ENCODE peak calls at places on chromosomes 3 and 15, in six cellular contexts. One of them, this sample, is unnamed.

GRCh38 chr3:57120040-57120802 is 44.9 kb downstream of the IL17RD start:
- DNase-seq in GM23248: no peak
- DNase-seq in HCT116: no peak
- DNase-seq in MM.1S: no peak
- DNase-seq in GM23338: no peak
- DNase-seq in neural progenitor cell: no peak
- DNase-seq in this sample: no peak

GRCh38 chr3:55750525-55750924 is 263.4 kb upstream of the WNT5A start:
- DNase-seq in GM23248: peak
- DNase-seq in HCT116: no peak
- DNase-seq in MM.1S: no peak
- DNase-seq in GM23338: no peak
- DNase-seq in neural progenitor cell: no peak
- DNase-seq in this sample: no peak

GRCh38 chr3:196654691-196655090 is 15.2 kb downstream of the NRROS start:
- DNase-seq in GM23248: no peak
- DNase-seq in HCT116: no peak
- DNase-seq in MM.1S: no peak
- DNase-seq in GM23338: no peak
- DNase-seq in neural progenitor cell: no peak
- DNase-seq in this sample: no peak

GRCh38 chr3:24254649-24255048 is 240.0 kb downstream of the THRB start:
- DNase-seq in GM23248: peak
- DNase-seq in HCT116: no peak
- DNase-seq in MM.1S: no peak
- DNase-seq in GM23338: no peak
- DNase-seq in neural progenitor cell: no peak
- DNase-seq in this sample: no peak

GRCh38 chr3:112908252-112908651 is 61.6 kb upstream of the CD200R1L start:
- DNase-seq in GM23248: no peak
- DNase-seq in HCT116: no peak
- DNase-seq in MM.1S: peak
- DNase-seq in GM23338: no peak
- DNase-seq in neural progenitor cell: no peak
- DNase-seq in this sample: no peak

GRCh38 chr15:42141246-42141645 is 15.2 kb downstream of the PLA2G4F start:
- DNase-seq in GM23248: no peak
- DNase-seq in HCT116: no peak
- DNase-seq in MM.1S: no peak
- DNase-seq in GM23338: no peak
- DNase-seq in neural progenitor cell: no peak
- DNase-seq in this sample: no peak

GRCh38 chr15:86362556-86362955 is 282.9 kb downstream of the AGBL1 start:
- DNase-seq in GM23248: no peak
- DNase-seq in HCT116: no peak
- DNase-seq in MM.1S: no peak
- DNase-seq in GM23338: no peak
- DNase-seq in neural progenitor cell: no peak
- DNase-seq in this sample: peak

GRCh38 chr3:102114264-102114979 is 265.1 kb downstream of the NFKBIZ start:
- DNase-seq in GM23248: no peak
- DNase-seq in HCT116: no peak
- DNase-seq in MM.1S: no peak
- DNase-seq in GM23338: no peak
- DNase-seq in neural progenitor cell: no peak
- DNase-seq in this sample: no peak

GRCh38 chr3:141959531-141959920 is 83.1 kb downstream of the ATP1B3 start:
- DNase-seq in GM23248: no peak
- DNase-seq in HCT116: peak
- DNase-seq in MM.1S: no peak
- DNase-seq in GM23338: no peak
- DNase-seq in neural progenitor cell: no peak
- DNase-seq in this sample: no peak
- H2AFZ ChIP-seq in GM23248: peak
- H2AFZ ChIP-seq in HCT116: no peak
- H2AFZ ChIP-seq in MM.1S: no peak
- H2AFZ ChIP-seq in GM23338: no peak
- H2AFZ ChIP-seq in neural progenitor cell: no peak
- H2AFZ ChIP-seq in this sample: no peak

DNA sequence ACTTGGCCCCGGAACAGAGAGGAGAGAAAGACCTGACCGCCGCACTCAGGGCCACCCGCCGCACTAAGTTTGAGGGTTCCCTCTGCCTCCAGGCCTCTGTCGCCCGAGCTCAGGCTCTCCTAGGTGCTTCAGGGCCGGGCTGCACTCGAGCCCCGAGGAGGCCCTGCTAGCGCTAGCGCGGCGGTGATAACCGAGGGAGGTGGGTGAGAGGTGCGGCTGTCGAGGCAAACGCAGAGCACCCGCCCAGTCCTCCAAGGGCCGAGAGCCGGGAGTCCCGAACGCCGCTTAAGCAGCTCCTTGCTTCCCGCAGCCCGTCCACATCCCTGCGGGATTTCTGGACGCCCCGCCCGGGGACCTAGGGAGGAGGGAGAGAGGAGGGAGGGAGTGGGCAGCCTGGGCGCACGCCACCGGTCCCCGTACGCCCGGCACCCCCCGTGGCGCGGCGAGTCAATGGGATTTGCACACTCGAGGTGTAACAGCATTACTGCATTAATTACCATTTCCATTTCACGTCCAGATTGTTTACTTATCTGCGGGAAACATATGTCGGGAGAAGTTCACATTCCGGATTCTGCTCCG is 6.8 kb downstream of the SOX14 start:
- DNase-seq in GM23248: peak
- DNase-seq in HCT116: no peak
- DNase-seq in MM.1S: no peak
- DNase-seq in GM23338: peak
- DNase-seq in neural progenitor cell: peak
- DNase-seq in this sample: peak
- TF ChIP-seq EZH2 in GM23248: no peak
- TF ChIP-seq EZH2 in HCT116: no peak
- TF ChIP-seq EZH2 in MM.1S: no peak
- TF ChIP-seq EZH2 in GM23338: no peak
- TF ChIP-seq EZH2 in neural progenitor cell: peak
- TF ChIP-seq EZH2 in this sample: no peak

GRCh38 chr3:195204360-195205166 is 66.4 kb downstream of the XXYLT1 start:
- DNase-seq in GM23248: peak
- DNase-seq in HCT116: no peak
- DNase-seq in MM.1S: no peak
- DNase-seq in GM23338: no peak
- DNase-seq in neural progenitor cell: no peak
- DNase-seq in this sample: peak
- TF ChIP-seq EZH2phosphoT487 in GM23248: no peak
- TF ChIP-seq EZH2phosphoT487 in HCT116: no peak
- TF ChIP-seq EZH2phosphoT487 in MM.1S: no peak
- TF ChIP-seq EZH2phosphoT487 in GM23338: no peak
- TF ChIP-seq EZH2phosphoT487 in neural progenitor cell: no peak
- TF ChIP-seq EZH2phosphoT487 in this sample: no peak

DNA sequence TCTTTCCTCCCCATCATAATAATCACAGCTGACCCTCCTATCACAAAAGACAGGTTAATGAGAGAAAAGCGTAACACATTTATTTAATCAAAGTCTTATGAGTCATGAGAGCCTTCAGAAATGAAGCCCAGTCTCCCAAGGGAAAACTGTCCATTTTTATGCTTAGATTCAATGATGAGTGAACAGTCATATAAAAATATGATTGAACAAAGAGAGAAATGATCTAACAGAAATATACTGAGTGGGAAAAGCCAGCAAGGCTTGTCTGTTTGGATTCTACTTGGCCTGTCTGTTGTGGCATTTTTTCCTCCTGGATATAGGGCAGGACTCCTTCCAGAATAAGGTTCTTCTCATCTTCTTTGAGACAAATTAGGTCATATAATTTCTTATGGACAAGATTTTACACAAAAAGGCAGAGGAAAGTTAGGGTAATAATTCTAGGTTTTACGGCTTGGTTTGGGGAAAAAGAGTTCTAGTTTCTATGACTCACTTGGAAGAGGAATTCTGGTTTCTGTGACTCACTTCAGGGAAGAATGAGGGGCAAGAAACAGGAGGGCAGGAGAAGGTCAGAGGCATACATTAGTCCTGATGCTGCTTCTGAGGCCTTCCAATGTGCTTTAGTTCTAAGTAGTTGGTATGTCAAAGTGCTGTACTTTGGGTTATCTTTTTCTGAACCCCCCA is 534.2 kb downstream of the ZIC1 start:
- DNase-seq in GM23248: peak
- DNase-seq in HCT116: peak
- DNase-seq in MM.1S: no peak
- DNase-seq in GM23338: no peak
- DNase-seq in neural progenitor cell: no peak
- DNase-seq in this sample: peak
- H2AFZ ChIP-seq in GM23248: peak
- H2AFZ ChIP-seq in HCT116: peak
- H2AFZ ChIP-seq in MM.1S: no peak
- H2AFZ ChIP-seq in GM23338: no peak
- H2AFZ ChIP-seq in neural progenitor cell: no peak
- H2AFZ ChIP-seq in this sample: no peak

GRCh38 chr15:28884151-28884940 is 1.4 kb upstream of the APBA2 start:
- DNase-seq in GM23248: no peak
- DNase-seq in HCT116: no peak
- DNase-seq in MM.1S: no peak
- DNase-seq in GM23338: no peak
- DNase-seq in neural progenitor cell: no peak
- DNase-seq in this sample: no peak

GRCh38 chr15:28885289-28885629 is 515 bp upstream of the APBA2 start:
- DNase-seq in GM23248: no peak
- DNase-seq in HCT116: no peak
- DNase-seq in MM.1S: no peak
- DNase-seq in GM23338: no peak
- DNase-seq in neural progenitor cell: no peak
- DNase-seq in this sample: no peak

GRCh38 chr15:28886431-28887343 is 913 bp downstream of the APBA2 start:
- DNase-seq in GM23248: no peak
- DNase-seq in HCT116: no peak
- DNase-seq in MM.1S: no peak
- DNase-seq in GM23338: peak
- DNase-seq in neural progenitor cell: peak
- DNase-seq in this sample: no peak

GRCh38 chr15:28887344-28888174 is 1.8 kb downstream of the APBA2 start:
- DNase-seq in GM23248: no peak
- DNase-seq in HCT116: no peak
- DNase-seq in MM.1S: no peak
- DNase-seq in GM23338: no peak
- DNase-seq in neural progenitor cell: no peak
- DNase-seq in this sample: no peak

GRCh38 chr15:28885630-28886430 is at the start of gene APBA2:
- DNase-seq in GM23248: peak
- DNase-seq in HCT116: no peak
- DNase-seq in MM.1S: peak
- DNase-seq in GM23338: peak
- DNase-seq in neural progenitor cell: peak
- DNase-seq in this sample: peak
- TF ChIP-seq EZH2 in GM23248: peak
- TF ChIP-seq EZH2 in HCT116: no peak
- TF ChIP-seq EZH2 in MM.1S: no peak
- TF ChIP-seq EZH2 in GM23338: no peak
- TF ChIP-seq EZH2 in neural progenitor cell: peak
- TF ChIP-seq EZH2 in this sample: no peak

DNA sequence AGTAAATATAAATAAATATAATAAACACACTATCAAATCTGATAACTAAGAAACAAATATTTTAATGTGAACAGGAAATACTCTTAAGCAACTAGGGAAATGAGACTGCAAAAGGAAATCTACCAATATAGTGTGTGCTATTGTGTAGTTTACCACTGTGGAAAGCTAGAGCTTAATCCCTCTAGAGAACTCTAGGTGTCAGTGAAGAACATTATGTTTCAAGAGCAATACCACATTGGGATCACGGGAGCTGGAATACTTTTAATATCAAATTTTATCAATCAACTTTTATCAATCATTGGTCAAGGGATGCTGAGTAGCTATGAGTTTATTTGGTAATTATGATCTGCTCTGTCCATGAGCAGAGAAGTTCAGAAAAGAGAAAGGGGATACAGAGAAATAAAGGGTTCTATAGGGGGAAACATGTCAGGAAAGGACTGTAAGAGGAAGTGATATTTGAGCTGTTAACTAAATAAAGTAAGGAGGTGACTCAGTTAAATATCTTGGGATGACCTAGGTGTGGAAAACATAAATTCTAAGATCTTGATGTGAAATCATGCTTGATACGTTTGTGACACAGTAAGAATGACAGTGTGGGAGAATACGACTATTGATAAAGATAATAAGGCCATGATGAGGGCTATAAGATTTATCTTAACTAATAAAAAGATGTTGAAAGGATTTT is 762.2 kb upstream of the ALCAM start:
- DNase-seq in GM23248: peak
- DNase-seq in HCT116: peak
- DNase-seq in MM.1S: no peak
- DNase-seq in GM23338: peak
- DNase-seq in neural progenitor cell: no peak
- DNase-seq in this sample: no peak
- TF ChIP-seq EZH2phosphoT487 in GM23248: no peak
- TF ChIP-seq EZH2phosphoT487 in HCT116: no peak
- TF ChIP-seq EZH2phosphoT487 in MM.1S: no peak
- TF ChIP-seq EZH2phosphoT487 in GM23338: no peak
- TF ChIP-seq EZH2phosphoT487 in neural progenitor cell: no peak
- TF ChIP-seq EZH2phosphoT487 in this sample: no peak